ENCODE peak calls at places on chromosomes 1 and 21, in five cellular contexts. A is IMR-90, S is neuronal stem cell, V is H9, K is mesenchymal stem cell. L is an unnamed sample.

GRCh38 chr21:38956006-38956405 is 150.3 kb downstream of the ETS2 start:
- DNase-seq in S (no peak), K (no peak), V (no peak), A (peak; percentile 32), L (no peak)

GRCh38 chr1:46248122-46248920 is 758 bp downstream of the RAD54L start:
- DNase-seq in K (peak; percentile 18), V (peak; percentile 63), A (no peak), S (peak; percentile 21), L (no peak)

GRCh38 chr21:44317241-44317782 is 17.5 kb downstream of the PFKL start:
- DNase-seq in A (no peak), K (no peak), S (no peak), V (no peak), L (no peak)

GRCh38 chr1:174204697-174205308 is 45.5 kb downstream of the RABGAP1L start:
- DNase-seq in A (no peak), K (peak; percentile 28), S (no peak), V (no peak), L (no peak)

GRCh38 chr1:110203021-110203661 is 7.0 kb upstream of the KCNC4 start:
- DNase-seq in V (peak; percentile 66), S (peak; percentile 76), K (peak; percentile 73), A (peak; percentile 66), L (peak; percentile 49)

GRCh38 chr1:239718571-239718970 is 332.2 kb downstream of the CHRM3 start:
- DNase-seq in S (no peak), K (no peak), V (no peak), A (no peak), L (no peak)

GRCh38 chr1:157156058-157156541 is 17.9 kb upstream of the ETV3 start:
- DNase-seq in V (peak; percentile 91), S (peak; percentile 78), A (peak; percentile 54), K (peak; percentile 70), L (peak; percentile 76)

GRCh38 chr1:47627016-47627415 is 189.2 kb downstream of the FOXD2 start:
- DNase-seq in K (no peak), S (no peak), V (peak; percentile 31), A (no peak), L (no peak)

GRCh38 chr21:25638634-25639166 is 358 bp upstream of the JAM2 start:
- DNase-seq in V (no peak), K (peak; percentile 10), A (peak; percentile 27), S (peak; percentile 12), L (peak; percentile 31)

GRCh38 chr21:30710499-30710898 is 8.1 kb downstream of the KRTAP21-3 start:
- DNase-seq in S (no peak), K (no peak), V (no peak), A (no peak), L (no peak)

GRCh38 chr21:30717105-30717504 is 1.5 kb downstream of the KRTAP21-3 start:
- DNase-seq in K (no peak), S (no peak), V (no peak), A (no peak), L (no peak)

GRCh38 chr21:30713786-30714185 is 4.8 kb downstream of the KRTAP21-3 start:
- DNase-seq in S (no peak), A (no peak), K (no peak), V (no peak), L (no peak)

GRCh38 chr21:30714946-30715345 is 3.6 kb downstream of the KRTAP21-3 start:
- DNase-seq in K (no peak), S (no peak), V (no peak), A (no peak), L (no peak)

GRCh38 chr21:30714436-30714835 is 4.1 kb downstream of the KRTAP21-3 start:
- DNase-seq in S (no peak), K (no peak), V (no peak), A (no peak), L (no peak)
- H2AFZ ChIP-seq in S (no peak overlapping the region), K (no peak overlapping the region), V (no peak overlapping the region), A (no peak overlapping the region), L (no peak overlapping the region)

GRCh38 chr1:26413031-26413430 is 2.4 kb downstream of the LIN28A start:
- DNase-seq in V (no peak), A (no peak), S (no peak), K (no peak), L (no peak)
- H2AK5ac ChIP-seq in V (no peak overlapping the region), A (no peak overlapping the region), S (no peak overlapping the region), K (no peak overlapping the region), L (peak overlapping the region; percentile 19)

GRCh38 chr1:214603819-214604252 is 841 bp downstream of the CENPF start:
- DNase-seq in V (no peak), A (no peak), S (no peak), K (peak; percentile 21), L (no peak)

GRCh38 chr1:214604543-214604942 is 1.5 kb downstream of the CENPF start:
- DNase-seq in V (no peak), S (no peak), K (peak; percentile 43), A (peak; percentile 33), L (no peak)

DNA sequence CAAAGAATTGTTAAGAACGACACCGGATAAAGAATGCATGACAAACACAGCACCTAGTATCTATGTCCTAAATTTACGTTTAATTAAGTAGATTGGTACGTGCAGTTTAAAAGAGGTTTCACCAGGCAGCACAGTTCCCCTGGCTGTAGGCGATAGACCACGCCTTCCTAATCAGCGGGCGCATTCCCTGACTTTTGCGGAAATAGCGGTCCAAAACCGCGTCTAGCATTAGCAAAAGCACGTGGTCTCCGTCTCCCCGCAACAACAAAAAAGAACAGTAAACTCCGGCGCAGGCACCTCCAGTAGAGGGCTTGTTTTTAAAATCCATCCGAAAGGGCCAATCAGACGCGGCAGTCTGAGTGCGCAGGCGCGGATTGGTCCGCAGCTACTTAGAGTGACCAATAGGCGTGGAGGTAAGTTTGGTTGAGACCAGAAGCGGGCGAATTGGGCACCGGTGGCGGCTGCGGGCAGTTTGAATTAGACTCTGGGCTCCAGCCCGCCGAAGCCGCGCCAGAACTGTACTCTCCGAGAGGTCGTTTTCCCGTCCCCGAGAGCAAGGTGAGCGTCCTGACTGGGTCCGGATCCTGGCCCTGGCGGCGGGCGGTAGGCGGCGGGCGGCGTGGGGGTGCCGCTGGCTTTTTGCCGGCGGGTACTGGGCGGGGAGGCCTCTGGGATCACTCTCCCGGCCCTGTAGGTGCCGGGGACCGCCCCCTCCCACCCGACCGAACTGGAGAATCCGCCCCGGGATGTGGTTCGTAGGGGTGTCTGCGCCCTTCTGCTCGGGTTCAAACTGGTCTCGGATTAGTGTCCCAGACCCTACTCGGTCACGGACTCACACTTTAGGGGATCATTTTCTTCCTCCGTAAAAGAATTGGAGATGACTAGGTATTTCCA is at the start of gene CENPF:
- DNase-seq in S (peak; percentile 96), V (peak; percentile 99), K (peak; percentile 99), A (peak; percentile 99), L (peak; percentile 100)
- H4K8ac ChIP-seq in S (no peak within 1 kb of the TSS), V (no peak within 1 kb of the TSS), K (peak within 1 kb of the TSS; percentile 75), A (peak within 1 kb of the TSS; percentile 81), L (peak within 1 kb of the TSS; percentile 69)

GRCh38 chr1:85320371-85321131 is 44.1 kb upstream of the BCL10 start:
- DNase-seq in A (peak; percentile 81), V (no peak), K (peak; percentile 62), S (no peak), L (peak; percentile 72)
- H2AFZ ChIP-seq in A (peak overlapping the region; percentile 25), V (no peak overlapping the region), K (no peak overlapping the region), S (no peak overlapping the region), L (no peak overlapping the region)

DNA sequence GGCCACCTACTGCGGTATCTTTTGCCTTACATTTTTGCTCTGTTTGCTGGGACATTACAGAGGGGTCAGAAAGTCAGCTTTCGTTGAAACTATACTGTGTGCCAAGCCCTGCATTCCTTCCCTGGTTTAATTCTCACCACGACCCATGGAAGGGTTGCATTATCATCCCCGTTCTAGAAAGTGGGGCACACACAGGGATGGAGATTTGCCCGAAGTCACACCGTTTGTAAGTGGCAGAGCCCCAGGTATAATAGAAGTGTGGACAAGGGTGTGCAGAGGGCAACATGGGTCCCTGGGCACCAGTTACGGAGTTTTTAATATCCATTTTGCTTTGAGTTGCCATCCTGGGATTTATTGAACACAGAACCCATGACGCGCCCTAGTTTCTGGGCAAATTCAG is 11.8 kb downstream of the DMRTB1 start:
- DNase-seq in S (no peak), K (no peak), A (no peak), V (no peak), L (no peak)
- H2AK5ac ChIP-seq in S (no peak overlapping the region), K (no peak overlapping the region), A (no peak overlapping the region), V (no peak overlapping the region), L (no peak overlapping the region)

GRCh38 chr1:3544050-3544977 is 67.0 kb downstream of the MEGF6 start:
- DNase-seq in K (no peak), V (no peak), S (no peak), A (no peak), L (no peak)
- H4K8ac ChIP-seq in K (no peak overlapping the region), V (no peak overlapping the region), S (no peak overlapping the region), A (peak overlapping the region; percentile 92), L (no peak overlapping the region)

DNA sequence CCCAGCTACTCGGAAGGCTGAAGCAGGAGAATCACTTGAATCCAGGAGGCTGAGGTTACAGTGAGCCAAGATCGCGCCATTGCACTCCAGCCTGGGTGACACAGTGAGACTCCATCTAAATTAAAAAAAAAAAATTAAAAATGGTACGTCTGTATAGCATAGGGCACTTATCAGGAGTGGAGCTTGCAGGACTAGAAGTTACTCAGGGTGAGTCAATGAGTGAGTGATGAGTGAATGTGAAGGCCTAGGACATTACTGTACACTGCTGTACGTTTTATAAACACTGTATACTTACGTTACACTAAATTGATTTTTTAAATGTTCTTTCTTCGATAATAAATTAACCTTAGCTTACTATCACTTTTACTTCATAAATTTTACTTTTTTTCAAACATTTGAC is 183.6 kb downstream of the NR5A2 start:
- DNase-seq in S (no peak), V (no peak), K (peak; percentile 50), A (peak; percentile 95), L (no peak)
- H2AFZ ChIP-seq in S (no peak overlapping the region), V (no peak overlapping the region), K (no peak overlapping the region), A (no peak overlapping the region), L (no peak overlapping the region)